ENCODE peak calls at places on chromosomes 13 and 19, in five cellular contexts. O is mammary epithelial cell, L is OCI-LY7, D is fibroblast of lung, E is trophoblast cell. Q is an unnamed sample.

GRCh38 chr13:73722120-73722519 is 412.1 kb downstream of the KLF12 start:
- DNase-seq in O (peak), L (peak), D (peak), E (no peak), Q (peak)

GRCh38 chr13:23547000-23547590 is 23.1 kb upstream of the TNFRSF19 start:
- DNase-seq in O (peak), L (no peak), D (peak), E (no peak), Q (peak)

GRCh38 chr19:33484226-33484774 is 37.3 kb downstream of the PEPD start:
- DNase-seq in O (no peak), L (no peak), D (no peak), E (no peak), Q (no peak)

GRCh38 chr13:46385946-46386345 is 1.1 kb downstream of the RUBCNL start:
- DNase-seq in O (no peak), L (peak), D (no peak), E (no peak), Q (no peak)

GRCh38 chr19:40689339-40690049 is 957 bp downstream of the NUMBL start:
- DNase-seq in O (no peak), L (no peak), D (peak), E (peak), Q (peak)

GRCh38 chr13:73740681-73741080 is 393.5 kb downstream of the KLF12 start:
- DNase-seq in O (no peak), L (no peak), D (peak), E (no peak), Q (no peak)

GRCh38 chr19:31992750-31993149 is 352.7 kb upstream of the ZNF507 start:
- DNase-seq in O (no peak), L (no peak), D (no peak), E (no peak), Q (no peak)

GRCh38 chr13:75432045-75432444 is 49.9 kb downstream of the TBC1D4 start:
- DNase-seq in O (no peak), L (no peak), D (no peak), E (no peak), Q (no peak)

GRCh38 chr13:23534090-23534489 is 36.1 kb upstream of the TNFRSF19 start:
- DNase-seq in O (no peak), L (no peak), D (no peak), E (no peak), Q (no peak)

GRCh38 chr13:87130401-87130800 is 540.8 kb upstream of the SLITRK5 start:
- DNase-seq in O (no peak), L (no peak), D (no peak), E (no peak), Q (no peak)

GRCh38 chr19:38617764-38618589 is at the start of gene MAP4K1:
- DNase-seq in O (no peak), L (peak), D (no peak), E (no peak), Q (no peak)

GRCh38 chr13:75223981-75224742 is 257.8 kb downstream of the TBC1D4 start:
- DNase-seq in O (peak), L (no peak), D (no peak), E (no peak), Q (no peak)

GRCh38 chr19:50718255-50719118 is 1.1 kb downstream of the SHANK1 start:
- DNase-seq in O (no peak), L (no peak), D (no peak), E (no peak), Q (no peak)

GRCh38 chr19:11279505-11280236 is 16.3 kb upstream of the TSPAN16 start:
- DNase-seq in O (no peak), L (peak), D (peak), E (no peak), Q (no peak)
- H2AFZ ChIP-seq in O (no peak), L (peak), D (no peak), E (no peak), Q (no peak)

GRCh38 chr19:791605-792360 is 5.5 kb upstream of the PTBP1 start:
- DNase-seq in O (no peak), L (no peak), D (no peak), E (no peak), Q (no peak)

GRCh38 chr19:790971-791604 is 6.2 kb upstream of the PTBP1 start:
- DNase-seq in O (no peak), L (no peak), D (no peak), E (no peak), Q (no peak)

GRCh38 chr19:788821-789472 is 8.3 kb upstream of the PTBP1 start:
- DNase-seq in O (no peak), L (no peak), D (no peak), E (no peak), Q (no peak)

GRCh38 chr19:787551-787950 is 9.7 kb upstream of the PTBP1 start:
- DNase-seq in O (no peak), L (no peak), D (no peak), E (peak), Q (no peak)

DNA sequence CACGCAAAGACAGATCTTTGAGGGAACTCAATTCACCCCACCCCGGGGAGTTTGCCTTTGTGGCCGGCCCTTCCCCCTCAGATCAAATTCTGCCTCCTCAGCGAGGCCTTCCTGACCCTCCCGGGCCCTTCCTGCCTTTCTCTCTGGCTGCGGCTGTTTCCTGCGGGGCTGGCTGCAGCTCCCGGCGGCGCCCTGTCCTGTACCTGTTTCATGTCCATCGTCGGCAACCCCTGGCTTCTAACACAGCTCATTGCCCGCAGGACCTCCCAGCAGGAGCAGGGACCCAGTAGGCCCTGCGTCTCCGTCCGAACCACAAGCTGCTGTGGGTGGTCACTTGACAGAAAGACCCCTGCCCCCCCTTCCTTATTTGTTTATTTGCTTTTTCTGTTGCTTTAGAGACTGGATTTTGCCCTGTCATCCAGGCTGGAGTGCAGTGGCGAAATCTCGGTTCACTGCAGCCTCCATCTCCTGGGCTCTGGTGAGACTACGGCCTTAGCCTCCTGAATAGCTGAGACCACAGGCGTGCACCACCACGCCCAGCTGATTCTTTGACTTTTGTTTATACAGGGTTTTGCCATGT is 7.7 kb upstream of the PTBP1 start:
- DNase-seq in O (no peak), L (no peak), D (no peak), E (no peak), Q (no peak)
- H2AFZ ChIP-seq in O (no peak), L (no peak), D (no peak), E (peak), Q (peak)

GRCh38 chr13:97881556-97881955 is 71.9 kb upstream of the IPO5 start:
- DNase-seq in O (no peak), L (no peak), D (no peak), E (no peak), Q (no peak)

GRCh38 chr13:97878421-97879375 is 74.8 kb upstream of the IPO5 start:
- DNase-seq in O (no peak), L (no peak), D (peak), E (no peak), Q (peak)

GRCh38 chr13:97883356-97883755 is 70.1 kb upstream of the IPO5 start:
- DNase-seq in O (no peak), L (no peak), D (peak), E (no peak), Q (peak)

GRCh38 chr13:97879646-97880297 is 73.7 kb upstream of the IPO5 start:
- DNase-seq in O (peak), L (no peak), D (peak), E (no peak), Q (peak)

DNA sequence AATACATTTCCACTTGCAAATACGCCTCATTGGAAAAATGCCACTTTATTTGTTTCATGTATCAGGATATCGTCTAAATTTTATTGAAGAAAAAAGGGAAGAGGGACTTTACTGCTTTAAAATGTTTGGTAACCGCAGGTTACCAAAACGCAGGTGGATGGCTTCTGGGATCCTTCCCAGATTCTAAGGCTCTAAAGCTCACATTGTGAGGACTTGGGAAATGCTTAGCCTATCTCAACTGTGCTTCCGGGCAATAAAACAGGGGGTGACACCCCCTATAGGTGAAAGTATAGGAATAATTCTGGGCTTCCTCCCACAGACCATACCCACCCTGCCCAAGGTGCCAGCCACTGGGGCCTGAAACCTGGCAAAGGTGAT is 73.2 kb upstream of the IPO5 start:
- DNase-seq in O (no peak), L (no peak), D (no peak), E (no peak), Q (no peak)
- H2AFZ ChIP-seq in O (peak), L (no peak), D (no peak), E (no peak), Q (peak)

GRCh38 chr13:113839536-113840204 is 24.2 kb downstream of the GAS6 start:
- DNase-seq in O (no peak), L (no peak), D (no peak), E (no peak), Q (no peak)
- H2AFZ ChIP-seq in O (no peak), L (no peak), D (no peak), E (peak), Q (no peak)

GRCh38 chr19:58307736-58308135 is 2.6 kb downstream of the ERVK3-1 start:
- DNase-seq in O (no peak), L (no peak), D (no peak), E (no peak), Q (no peak)

GRCh38 chr19:58305065-58305931 is at the start of gene ERVK3-1:
- DNase-seq in O (peak), L (peak), D (peak), E (peak), Q (peak)

GRCh38 chr19:58304748-58305064 is 471 bp upstream of the ERVK3-1 start:
- DNase-seq in O (no peak), L (no peak), D (no peak), E (no peak), Q (no peak)

GRCh38 chr19:58305932-58306323 is 751 bp downstream of the ERVK3-1 start:
- DNase-seq in O (peak), L (no peak), D (no peak), E (no peak), Q (no peak)

DNA sequence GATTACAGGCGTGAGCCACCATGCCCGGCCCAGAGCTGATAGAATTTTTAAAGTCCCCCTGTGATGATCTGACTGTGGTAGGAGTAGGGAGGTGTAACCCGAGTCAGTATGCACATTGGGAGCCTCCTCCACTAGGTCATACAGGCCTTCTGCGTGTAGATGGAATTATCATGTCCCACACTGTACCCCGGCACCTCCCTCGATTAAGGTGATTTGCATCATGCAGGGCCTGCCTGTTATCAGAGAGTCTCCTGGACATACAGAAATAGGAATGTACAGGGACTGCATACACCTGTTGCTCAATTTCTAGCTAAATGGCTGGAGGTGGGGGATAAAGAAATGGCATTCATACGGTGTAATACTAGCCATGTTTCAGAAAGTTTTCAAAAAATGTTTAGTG is 922 bp upstream of the ERVK3-1 start:
- DNase-seq in O (no peak), L (no peak), D (no peak), E (no peak), Q (no peak)
- H2AFZ ChIP-seq in O (no peak), L (peak), D (no peak), E (no peak), Q (no peak)

DNA sequence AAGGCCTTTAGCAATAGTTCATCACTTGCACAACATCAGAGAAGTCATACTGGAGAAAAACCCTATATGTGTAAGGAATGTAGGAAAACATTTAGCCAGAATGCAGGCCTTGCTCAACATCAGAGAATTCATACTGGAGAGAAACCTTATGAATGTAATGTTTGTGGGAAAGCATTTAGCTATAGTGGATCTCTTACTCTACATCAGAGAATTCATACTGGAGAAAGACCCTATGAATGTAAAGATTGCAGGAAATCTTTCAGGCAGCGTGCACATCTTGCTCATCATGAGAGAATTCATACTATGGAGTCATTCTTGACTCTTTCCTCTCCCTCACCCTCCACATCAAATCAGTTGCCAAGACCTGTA is 19.8 kb downstream of the ZNF583 start:
- DNase-seq in O (no peak), L (no peak), D (no peak), E (no peak), Q (no peak)
- H2AFZ ChIP-seq in O (no peak), L (no peak), D (no peak), E (no peak), Q (no peak)

GRCh38 chr19:46218160-46218559 is 11.4 kb upstream of the IGFL1 start:
- DNase-seq in O (peak), L (peak), D (peak), E (peak), Q (peak)
- H2AFZ ChIP-seq in O (no peak), L (no peak), D (no peak), E (no peak), Q (no peak)